ENCODE peak calls at places on chromosomes 7 and 10, in six cellular contexts. R is K562, N is esophagus muscularis mucosa, B is H1, M is transverse colon, J is stomach. C is an unnamed sample.
A peak's percentile ranks its signal among the peaks of the same experiment; 100 is the strongest.

GRCh38 chr10:99730026-99730425 is 1.9 kb downstream of the COX15 start:
- DNase-seq in N (no peak), J (no peak), R (no peak), M (no peak), B (no peak), C (peak; percentile 27)

GRCh38 chr7:102208826-102209225 is 77.8 kb upstream of the SH2B2 start:
- DNase-seq in M (peak; percentile 11), B (no peak), R (no peak), N (no peak), J (no peak), C (no peak)

GRCh38 chr7:86644282-86645173 is 819 bp downstream of the GRM3 start:
- DNase-seq in M (no peak), J (no peak), B (peak; percentile 73), R (no peak), N (no peak), C (no peak)

GRCh38 chr10:60799971-60800370 is 21.7 kb downstream of the CDK1 start:
- DNase-seq in N (no peak), J (no peak), B (no peak), M (no peak), R (no peak), C (no peak)

GRCh38 chr10:48598243-48598935 is 6.5 kb downstream of the ARHGAP22 start:
- DNase-seq in J (no peak), N (peak; percentile 42), B (no peak), M (peak; percentile 28), R (no peak), C (peak; percentile 6)

GRCh38 chr10:91198781-91199180 is 21.7 kb upstream of the PCGF5 start:
- DNase-seq in B (no peak), N (no peak), R (no peak), J (no peak), M (no peak), C (no peak)

GRCh38 chr10:24214762-24215161 is 5.8 kb downstream of the KIAA1217 start:
- DNase-seq in N (no peak), J (peak; percentile 49), B (no peak), R (no peak), M (no peak), C (peak; percentile 52)

GRCh38 chr7:74619235-74619860 is 38.2 kb upstream of the GTF2I start:
- DNase-seq in N (no peak), B (no peak), R (peak; percentile 19), M (no peak), J (no peak), C (no peak)

GRCh38 chr10:103772096-103772845 is 83.1 kb downstream of the SH3PXD2A start:
- DNase-seq in J (peak; percentile 75), R (peak; percentile 77), M (peak; percentile 87), N (peak; percentile 97), B (peak; percentile 82), C (peak; percentile 85)

GRCh38 chr7:36082216-36082615 is 70.8 kb upstream of the EEPD1 start:
- DNase-seq in B (no peak), R (no peak), J (no peak), M (no peak), N (no peak), C (no peak)

GRCh38 chr7:26280723-26281122 is 10.9 kb upstream of the SNX10 start:
- DNase-seq in N (no peak), B (no peak), R (no peak), M (no peak), J (no peak), C (no peak)

GRCh38 chr7:114243019-114243507 is 171.6 kb upstream of the FOXP2 start:
- DNase-seq in N (no peak), B (no peak), M (no peak), R (no peak), J (no peak), C (no peak)

GRCh38 chr10:6145414-6145978 is 56.7 kb downstream of the RBM17 start:
- DNase-seq in B (peak; percentile 60), N (no peak), R (no peak), J (no peak), M (peak; percentile 29), C (no peak)

GRCh38 chr10:132983250-132984007 is 41.1 kb upstream of the CFAP46 start:
- DNase-seq in N (no peak), J (no peak), B (no peak), M (no peak), R (no peak), C (peak; percentile 46)

GRCh38 chr10:60531006-60531405 is 141.3 kb upstream of the ANK3 start:
- DNase-seq in R (no peak), M (no peak), B (no peak), N (no peak), J (no peak), C (no peak)

GRCh38 chr10:122276611-122277205 is 5.6 kb downstream of the BTBD16 start:
- DNase-seq in M (no peak), J (peak; percentile 21), R (peak; percentile 26), N (no peak), B (no peak), C (peak; percentile 18)

GRCh38 chr10:74898201-74898976 is 72.0 kb downstream of the KAT6B start:
- DNase-seq in J (no peak), M (no peak), R (no peak), B (no peak), N (no peak), C (peak; percentile 26)

GRCh38 chr7:96689414-96689813 is 20.2 kb downstream of the SEM1 start:
- DNase-seq in B (no peak), R (no peak), N (no peak), M (no peak), J (no peak), C (no peak)

GRCh38 chr10:100930368-100930767 is 17.6 kb downstream of the SLF2 start:
- DNase-seq in M (no peak), J (no peak), B (no peak), N (no peak), R (no peak), C (no peak)

GRCh38 chr7:139118234-139118802 is 8.8 kb upstream of the ZC3HAV1 start:
- DNase-seq in R (peak; percentile 85), J (no peak), M (no peak), B (no peak), N (no peak), C (no peak)

GRCh38 chr7:70857793-70858545 is 274.0 kb upstream of the GALNT17 start:
- DNase-seq in J (no peak), M (no peak), B (no peak), R (no peak), N (no peak), C (no peak)

GRCh38 chr7:42025635-42026375 is 211.2 kb downstream of the GLI3 start:
- DNase-seq in N (no peak), J (no peak), B (no peak), M (no peak), R (no peak), C (no peak)

GRCh38 chr7:44101966-44102845 is 1.9 kb upstream of the AEBP1 start:
- DNase-seq in B (no peak), N (no peak), J (no peak), M (no peak), R (no peak), C (no peak)

GRCh38 chr10:77962350-77963146 is 36.0 kb upstream of the DLG5 start:
- DNase-seq in N (no peak), B (no peak), J (no peak), R (no peak), M (no peak), C (no peak)

GRCh38 chr10:118638680-118639079 is 43.2 kb upstream of the PRLHR start:
- DNase-seq in N (no peak), J (no peak), M (no peak), R (no peak), B (no peak), C (no peak)

GRCh38 chr10:91464500-91464899 is 54.4 kb downstream of the HECTD2 start:
- DNase-seq in M (no peak), R (no peak), B (no peak), N (no peak), J (no peak), C (no peak)

GRCh38 chr10:29586509-29586908 is 48.3 kb downstream of the SVIL start:
- DNase-seq in B (no peak), N (no peak), J (no peak), R (no peak), M (no peak), C (no peak)

GRCh38 chr7:130453051-130453450 is 12.2 kb upstream of the CEP41 start:
- DNase-seq in J (no peak), R (no peak), M (no peak), B (no peak), N (no peak), C (no peak)

GRCh38 chr7:38034062-38034907 is 113.8 kb downstream of the EPDR1 start:
- DNase-seq in N (no peak), R (no peak), M (no peak), B (no peak), J (no peak), C (no peak)

DNA sequence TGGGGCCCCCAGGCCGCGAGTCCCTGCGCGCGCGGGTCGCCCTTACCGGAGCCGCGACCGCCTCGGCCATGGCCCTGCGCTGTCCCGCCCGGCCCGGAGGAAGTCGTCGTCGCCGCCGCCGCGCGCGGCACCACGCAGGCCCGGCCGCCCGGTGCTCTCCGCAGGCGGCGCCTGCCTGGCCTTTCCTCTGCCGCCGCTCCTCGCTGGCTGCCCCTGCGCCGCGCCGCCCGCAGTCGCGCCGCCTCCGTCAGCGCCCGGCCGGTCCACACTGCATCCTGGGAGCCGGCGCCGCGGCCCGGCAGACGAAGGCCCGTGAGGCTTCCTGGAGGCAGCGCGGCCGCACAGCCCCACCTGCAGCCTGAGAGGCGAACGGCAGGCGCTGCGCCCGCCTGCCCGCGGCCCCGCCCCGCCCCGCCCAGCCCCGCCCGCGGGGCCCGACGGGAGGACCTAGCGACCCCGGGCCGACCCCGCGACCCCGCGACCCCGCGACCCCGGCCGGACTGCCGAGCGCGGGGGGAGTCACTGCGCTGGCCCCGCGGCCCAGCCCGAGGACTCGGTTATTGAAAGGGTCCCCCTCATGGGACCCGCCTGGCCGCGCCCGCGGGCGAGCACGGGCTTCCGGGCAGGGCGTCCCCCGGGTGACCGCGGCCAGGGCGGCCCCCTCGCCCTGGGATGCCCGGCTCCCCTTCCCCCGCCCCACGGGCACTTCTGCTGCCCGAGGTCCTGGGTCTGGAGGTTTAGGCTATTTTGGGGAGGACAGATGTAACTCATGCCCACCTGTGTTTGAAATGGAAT is at the start of gene ZNF746:
- DNase-seq in J (peak; percentile 88), R (peak; percentile 97), N (peak; percentile 92), B (peak; percentile 82), M (peak; percentile 85), C (peak; percentile 97)
- TF ChIP-seq POLR2AphosphoS5 in J (peak; percentile 53), R (peak; percentile 87), N (peak; percentile 54), B (peak; percentile 61), M (no peak), C (no peak)

DNA sequence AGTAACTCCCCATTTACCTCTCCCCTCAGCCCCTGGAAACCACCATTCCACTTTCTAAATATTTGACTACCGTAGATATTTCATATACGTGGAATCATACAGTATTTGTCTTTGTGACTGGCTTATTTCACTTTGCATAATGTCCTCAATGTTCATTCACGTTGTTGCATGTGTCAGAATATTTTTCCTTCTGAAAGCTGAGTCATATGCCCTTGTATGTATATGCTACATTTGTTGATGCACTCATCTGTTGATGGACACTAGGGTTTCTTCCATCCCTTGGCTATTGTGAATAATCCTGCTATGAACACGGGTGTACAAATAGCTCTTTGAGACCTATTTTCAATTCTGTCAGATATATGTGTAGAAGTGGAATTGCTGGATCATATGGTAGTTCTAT is 25.8 kb upstream of the TSPAN13 start:
- DNase-seq in B (no peak), M (no peak), J (no peak), N (no peak), R (no peak), C (no peak)
- TF ChIP-seq EP300 in B (no peak), M (no peak), J (no peak), N (no peak), R (no peak), C (no peak)

GRCh38 chr7:65279795-65280194 is 93.9 kb upstream of the ZNF92 start:
- DNase-seq in R (no peak), N (no peak), B (no peak), J (no peak), M (no peak), C (no peak)
- TF ChIP-seq POLR2AphosphoS5 in R (no peak), N (no peak), B (no peak), J (no peak), M (no peak), C (no peak)

GRCh38 chr10:55368467-55368866 is 567.4 kb upstream of the PCDH15 start:
- DNase-seq in J (no peak), N (no peak), R (no peak), B (no peak), M (no peak), C (no peak)
- TF ChIP-seq EP300 in J (no peak), N (no peak), R (no peak), B (no peak), M (no peak), C (no peak)

C was measured in upper lobe of left lung.